ENCODE peak calls at places on chromosomes 13 and 19, in nine cellular contexts. One of them, this sample, is unnamed.

GRCh38 chr13:24097667-24098066 is 62.9 kb upstream of the SPATA13 start:
- DNase-seq in retina: no peak
- DNase-seq in NCI-H1048: no peak
- DNase-seq in GOT3: no peak
- DNase-seq in activated CD4-positive, alpha-beta T cell treated with anti-CD3 and anti-CD28 coated beads for 4 hours: no peak
- DNase-seq in RCC 7860: no peak
- DNase-seq in HCT116: no peak
- DNase-seq in tibial artery: no peak
- DNase-seq in fibroblast of the aortic adventitia: no peak
- DNase-seq in this sample: no peak

GRCh38 chr19:28920269-28921066 is 292.5 kb downstream of the UQCRFS1 start:
- DNase-seq in retina: peak; percentile 71
- DNase-seq in NCI-H1048: no peak
- DNase-seq in GOT3: no peak
- DNase-seq in activated CD4-positive, alpha-beta T cell treated with anti-CD3 and anti-CD28 coated beads for 4 hours: no peak
- DNase-seq in RCC 7860: no peak
- DNase-seq in HCT116: no peak
- DNase-seq in tibial artery: no peak
- DNase-seq in fibroblast of the aortic adventitia: no peak
- DNase-seq in this sample: no peak

GRCh38 chr19:33040994-33041827 is 23.5 kb downstream of the RHPN2 start:
- DNase-seq in retina: no peak
- DNase-seq in NCI-H1048: no peak
- DNase-seq in GOT3: no peak
- DNase-seq in activated CD4-positive, alpha-beta T cell treated with anti-CD3 and anti-CD28 coated beads for 4 hours: no peak
- DNase-seq in RCC 7860: peak; percentile 95
- DNase-seq in HCT116: peak; percentile 92
- DNase-seq in tibial artery: no peak
- DNase-seq in fibroblast of the aortic adventitia: peak; percentile 8
- DNase-seq in this sample: no peak

GRCh38 chr13:30340367-30341184 is 33.2 kb upstream of the KATNAL1 start:
- DNase-seq in retina: peak; percentile 43
- DNase-seq in NCI-H1048: no peak
- DNase-seq in GOT3: no peak
- DNase-seq in activated CD4-positive, alpha-beta T cell treated with anti-CD3 and anti-CD28 coated beads for 4 hours: no peak
- DNase-seq in RCC 7860: no peak
- DNase-seq in HCT116: peak; percentile 16
- DNase-seq in tibial artery: peak; percentile 81
- DNase-seq in fibroblast of the aortic adventitia: peak; percentile 95
- DNase-seq in this sample: peak; percentile 67

GRCh38 chr19:3190470-3190770 is 4.7 kb downstream of the NCLN start:
- DNase-seq in retina: no peak
- DNase-seq in NCI-H1048: no peak
- DNase-seq in GOT3: no peak
- DNase-seq in activated CD4-positive, alpha-beta T cell treated with anti-CD3 and anti-CD28 coated beads for 4 hours: no peak
- DNase-seq in RCC 7860: no peak
- DNase-seq in HCT116: no peak
- DNase-seq in tibial artery: no peak
- DNase-seq in fibroblast of the aortic adventitia: no peak
- DNase-seq in this sample: no peak

GRCh38 chr13:79448413-79448812 is 32.5 kb upstream of the NDFIP2 start:
- DNase-seq in retina: no peak
- DNase-seq in NCI-H1048: no peak
- DNase-seq in GOT3: no peak
- DNase-seq in activated CD4-positive, alpha-beta T cell treated with anti-CD3 and anti-CD28 coated beads for 4 hours: no peak
- DNase-seq in RCC 7860: no peak
- DNase-seq in HCT116: no peak
- DNase-seq in tibial artery: no peak
- DNase-seq in fibroblast of the aortic adventitia: no peak
- DNase-seq in this sample: no peak

GRCh38 chr13:93304868-93305613 is 78.4 kb downstream of the GPC6 start:
- DNase-seq in retina: no peak
- DNase-seq in NCI-H1048: no peak
- DNase-seq in GOT3: no peak
- DNase-seq in activated CD4-positive, alpha-beta T cell treated with anti-CD3 and anti-CD28 coated beads for 4 hours: no peak
- DNase-seq in RCC 7860: no peak
- DNase-seq in HCT116: no peak
- DNase-seq in tibial artery: no peak
- DNase-seq in fibroblast of the aortic adventitia: no peak
- DNase-seq in this sample: no peak

GRCh38 chr19:12665281-12665573 is 1.3 kb downstream of the MAN2B1 start:
- DNase-seq in retina: no peak
- DNase-seq in NCI-H1048: no peak
- DNase-seq in GOT3: no peak
- DNase-seq in activated CD4-positive, alpha-beta T cell treated with anti-CD3 and anti-CD28 coated beads for 4 hours: peak; percentile 45
- DNase-seq in RCC 7860: no peak
- DNase-seq in HCT116: no peak
- DNase-seq in tibial artery: peak; percentile 75
- DNase-seq in fibroblast of the aortic adventitia: no peak
- DNase-seq in this sample: peak; percentile 55

GRCh38 chr13:38967446-38967845 is 23.2 kb downstream of the STOML3 start:
- DNase-seq in retina: no peak
- DNase-seq in NCI-H1048: no peak
- DNase-seq in GOT3: no peak
- DNase-seq in activated CD4-positive, alpha-beta T cell treated with anti-CD3 and anti-CD28 coated beads for 4 hours: no peak
- DNase-seq in RCC 7860: no peak
- DNase-seq in HCT116: no peak
- DNase-seq in tibial artery: no peak
- DNase-seq in fibroblast of the aortic adventitia: no peak
- DNase-seq in this sample: no peak

GRCh38 chr13:113041293-113041690 is 64.3 kb upstream of the F7 start:
- DNase-seq in retina: no peak
- DNase-seq in NCI-H1048: no peak
- DNase-seq in GOT3: no peak
- DNase-seq in activated CD4-positive, alpha-beta T cell treated with anti-CD3 and anti-CD28 coated beads for 4 hours: no peak
- DNase-seq in RCC 7860: no peak
- DNase-seq in HCT116: no peak
- DNase-seq in tibial artery: peak; percentile 48
- DNase-seq in fibroblast of the aortic adventitia: no peak
- DNase-seq in this sample: no peak

GRCh38 chr19:40605201-40605971 is 4.2 kb downstream of the LTBP4 start:
- DNase-seq in retina: peak; percentile 75
- DNase-seq in NCI-H1048: no peak
- DNase-seq in GOT3: peak; percentile 53
- DNase-seq in activated CD4-positive, alpha-beta T cell treated with anti-CD3 and anti-CD28 coated beads for 4 hours: peak; percentile 82
- DNase-seq in RCC 7860: peak; percentile 50
- DNase-seq in HCT116: peak; percentile 78
- DNase-seq in tibial artery: peak; percentile 66
- DNase-seq in fibroblast of the aortic adventitia: peak; percentile 40
- DNase-seq in this sample: peak; percentile 72

GRCh38 chr19:40312533-40312932 is 27.4 kb upstream of the AKT2 start:
- DNase-seq in retina: no peak
- DNase-seq in NCI-H1048: no peak
- DNase-seq in GOT3: no peak
- DNase-seq in activated CD4-positive, alpha-beta T cell treated with anti-CD3 and anti-CD28 coated beads for 4 hours: no peak
- DNase-seq in RCC 7860: no peak
- DNase-seq in HCT116: no peak
- DNase-seq in tibial artery: no peak
- DNase-seq in fibroblast of the aortic adventitia: no peak
- DNase-seq in this sample: no peak

GRCh38 chr13:51148952-51149573 is 38.0 kb upstream of the C13orf42 start:
- DNase-seq in retina: peak; percentile 75
- DNase-seq in NCI-H1048: peak; percentile 0
- DNase-seq in GOT3: no peak
- DNase-seq in activated CD4-positive, alpha-beta T cell treated with anti-CD3 and anti-CD28 coated beads for 4 hours: no peak
- DNase-seq in RCC 7860: no peak
- DNase-seq in HCT116: peak; percentile 34
- DNase-seq in tibial artery: no peak
- DNase-seq in fibroblast of the aortic adventitia: peak; percentile 85
- DNase-seq in this sample: no peak

GRCh38 chr13:21328201-21328600 is 130.9 kb downstream of the ZDHHC20 start:
- DNase-seq in retina: no peak
- DNase-seq in NCI-H1048: no peak
- DNase-seq in GOT3: no peak
- DNase-seq in activated CD4-positive, alpha-beta T cell treated with anti-CD3 and anti-CD28 coated beads for 4 hours: no peak
- DNase-seq in RCC 7860: no peak
- DNase-seq in HCT116: no peak
- DNase-seq in tibial artery: no peak
- DNase-seq in fibroblast of the aortic adventitia: no peak
- DNase-seq in this sample: no peak

GRCh38 chr19:41951686-41952172 is 7.4 kb downstream of the RABAC1 start:
- DNase-seq in retina: peak; percentile 86
- DNase-seq in NCI-H1048: peak; percentile 48
- DNase-seq in GOT3: no peak
- DNase-seq in activated CD4-positive, alpha-beta T cell treated with anti-CD3 and anti-CD28 coated beads for 4 hours: peak; percentile 92
- DNase-seq in RCC 7860: peak; percentile 13
- DNase-seq in HCT116: peak; percentile 59
- DNase-seq in tibial artery: peak; percentile 63
- DNase-seq in fibroblast of the aortic adventitia: peak; percentile 75
- DNase-seq in this sample: peak; percentile 73

GRCh38 chr19:8485561-8486371 is 16.7 kb downstream of the PRAM1 start:
- DNase-seq in retina: no peak
- DNase-seq in NCI-H1048: no peak
- DNase-seq in GOT3: no peak
- DNase-seq in activated CD4-positive, alpha-beta T cell treated with anti-CD3 and anti-CD28 coated beads for 4 hours: no peak
- DNase-seq in RCC 7860: no peak
- DNase-seq in HCT116: no peak
- DNase-seq in tibial artery: no peak
- DNase-seq in fibroblast of the aortic adventitia: no peak
- DNase-seq in this sample: no peak

GRCh38 chr13:41259875-41260501 is 3.4 kb downstream of the MTRF1 start:
- DNase-seq in retina: no peak
- DNase-seq in NCI-H1048: no peak
- DNase-seq in GOT3: no peak
- DNase-seq in activated CD4-positive, alpha-beta T cell treated with anti-CD3 and anti-CD28 coated beads for 4 hours: no peak
- DNase-seq in RCC 7860: no peak
- DNase-seq in HCT116: no peak
- DNase-seq in tibial artery: no peak
- DNase-seq in fibroblast of the aortic adventitia: no peak
- DNase-seq in this sample: no peak

This sample was measured in left ventricle myocardium inferior.